ENCODE peak calls at places on chromosomes 4 and X, in ten cellular contexts. R is activated CD8-positive, alpha-beta memory T cell treated with anti-CD3 and anti-CD28 coated beads for 4 hours; Y is posterior cingulate gyrus; A is OCI-LY7; W is T-helper 2 cell; F is RKO; B is activated CD4-positive, alpha-beta T cell treated with anti-CD3 and anti-CD28 coated beads, Interleukin-2, amount 10 ng/mL, durations not matched to agents 7 days and 5 days; Z is WERI-Rb-1; T is SHP77 treated with DMSO at 0.1 percent for 48 hours; I is GM12865. S is an unnamed sample.

GRCh38 chr4:158758142-158758541 is 10.7 kb upstream of the FNIP2 start:
- DNase-seq in B (no peak), I (no peak), W (no peak), Y (no peak), Z (no peak), F (no peak), R (no peak), T (no peak), A (no peak), S (no peak)

GRCh38 chr4:148061795-148062194 is 329.9 kb downstream of the ARHGAP10 start:
- DNase-seq in W (no peak), F (no peak), Z (peak), B (no peak), Y (no peak), T (no peak), R (no peak), I (no peak), A (no peak), S (no peak)

GRCh38 chr4:169270810-169271691 is at the start of gene SH3RF1:
- DNase-seq in R (no peak), A (no peak), T (peak), Z (peak), F (peak), W (no peak), Y (peak), B (peak), I (peak), S (peak)

GRCh38 chrX:37378830-37379229 is 29.7 kb downstream of the PRRG1 start:
- DNase-seq in T (no peak), W (no peak), R (no peak), Y (no peak), A (no peak), F (no peak), Z (no peak), B (no peak), I (no peak), S (no peak)

GRCh38 chrX:13938053-13938765 is 91.5 kb downstream of the GEMIN8 start:
- DNase-seq in W (no peak), T (no peak), Z (peak), A (no peak), Y (peak), I (peak), R (no peak), B (no peak), F (no peak), S (peak)

GRCh38 chrX:105837227-105837626 is 14.9 kb downstream of the NRK start:
- DNase-seq in Z (no peak), B (no peak), Y (peak), F (peak), T (no peak), R (no peak), A (no peak), W (no peak), I (no peak), S (no peak)

GRCh38 chr4:147496500-147496899 is 15.6 kb downstream of the EDNRA start:
- DNase-seq in R (no peak), T (no peak), W (no peak), F (no peak), B (no peak), Z (no peak), I (no peak), A (no peak), Y (no peak), S (no peak)

GRCh38 chr4:41751325-41752061 is 3.0 kb upstream of the PHOX2B start:
- DNase-seq in Z (no peak), F (no peak), I (no peak), B (no peak), W (no peak), T (no peak), R (no peak), A (no peak), Y (no peak), S (no peak)

GRCh38 chrX:56817179-56817578 is 88.1 kb downstream of the NBDY start:
- DNase-seq in Z (no peak), F (no peak), Y (no peak), R (no peak), W (no peak), B (no peak), A (no peak), T (no peak), I (no peak), S (no peak)

GRCh38 chrX:101219840-101220191 is 230 bp downstream of the DRP2 start:
- DNase-seq in Z (no peak), T (no peak), Y (peak), A (no peak), R (no peak), W (no peak), F (no peak), B (no peak), I (no peak), S (no peak)

GRCh38 chr4:138555584-138555983 is 313.4 kb upstream of the SLC7A11 start:
- DNase-seq in W (no peak), T (no peak), Y (no peak), I (peak), R (no peak), A (peak), B (no peak), Z (peak), F (no peak), S (no peak)

GRCh38 chr4:169252339-169253086 is 18.2 kb downstream of the SH3RF1 start:
- DNase-seq in W (no peak), R (no peak), B (no peak), I (no peak), T (no peak), Z (no peak), F (no peak), Y (no peak), A (no peak), S (no peak)

GRCh38 chrX:22097295-22097694 is 65.2 kb downstream of the PHEX start:
- DNase-seq in T (no peak), F (no peak), W (no peak), A (no peak), R (no peak), I (no peak), B (no peak), Y (no peak), Z (no peak), S (no peak)

GRCh38 chrX:20224814-20225487 is 41.8 kb downstream of the RPS6KA3 start:
- DNase-seq in W (no peak), F (peak), I (peak), R (no peak), Y (no peak), B (no peak), A (peak), Z (no peak), T (no peak), S (peak)

GRCh38 chrX:146615807-146616206 is 193.8 kb upstream of the CXorf51B start:
- DNase-seq in W (no peak), I (no peak), A (no peak), Y (no peak), R (no peak), B (no peak), T (no peak), Z (no peak), F (no peak), S (no peak)

GRCh38 chr4:140726776-140727500 is 29.2 kb downstream of the TBC1D9 start:
- DNase-seq in F (peak), I (peak), Y (no peak), W (no peak), B (no peak), T (no peak), Z (no peak), A (no peak), R (no peak), S (no peak)

GRCh38 chrX:154658187-154658586 is 4.8 kb upstream of the CTAG2 start:
- DNase-seq in F (no peak), B (no peak), Z (no peak), R (no peak), Y (no peak), A (no peak), I (no peak), T (no peak), W (no peak), S (no peak)

GRCh38 chrX:147573266-147573665 is 338.5 kb upstream of the FMR1 start:
- DNase-seq in F (no peak), B (no peak), Y (no peak), W (no peak), I (no peak), T (no peak), R (no peak), A (no peak), Z (no peak), S (no peak)

GRCh38 chrX:119647089-119647488 is 40.9 kb upstream of the NKRF start:
- DNase-seq in R (no peak), W (no peak), Y (no peak), T (no peak), A (no peak), Z (no peak), I (no peak), B (no peak), F (no peak), S (no peak)

GRCh38 chrX:68999351-68999750 is 165.9 kb downstream of the PJA1 start:
- DNase-seq in A (no peak), R (no peak), Y (no peak), I (no peak), B (no peak), W (no peak), Z (no peak), T (no peak), F (peak), S (no peak)

GRCh38 chrX:132199941-132200340 is 19.3 kb downstream of the RAP2C start:
- DNase-seq in Y (no peak), T (no peak), R (no peak), W (no peak), F (no peak), B (no peak), Z (no peak), A (no peak), I (no peak), S (no peak)

GRCh38 chr4:67030636-67031035 is 514.7 kb downstream of the CENPC start:
- DNase-seq in Y (no peak), Z (no peak), R (no peak), A (no peak), I (no peak), W (no peak), F (no peak), B (no peak), T (no peak), S (no peak)

S was measured in GM10248.